ENCODE peak calls at places on chromosomes 11 and 22, in five cellular contexts. N, C, G, U and F are unnamed samples.
A peak's percentile ranks its signal among the peaks of the same experiment; 100 is the strongest.

GRCh38 chr11:44938066-44938691 is 12.5 kb downstream of the TP53I11 start:
- DNase-seq in N (no peak), C (no peak), G (no peak), U (no peak), F (no peak)

GRCh38 chr11:125404136-125404810 is 91.8 kb downstream of the FEZ1 start:
- DNase-seq in N (no peak), C (no peak), G (no peak), U (no peak), F (no peak)

GRCh38 chr11:134633276-134633675 is 221.2 kb upstream of the B3GAT1 start:
- DNase-seq in N (no peak), C (no peak), G (no peak), U (no peak), F (no peak)

GRCh38 chr22:50105529-50106100 is 15.8 kb downstream of the MOV10L1 start:
- DNase-seq in N (no peak), C (peak; percentile 56), G (no peak), U (no peak), F (no peak)

GRCh38 chr11:44673691-44674090 is 53.1 kb upstream of the TSPAN18 start:
- DNase-seq in N (no peak), C (no peak), G (no peak), U (no peak), F (peak; percentile 25)

GRCh38 chr22:50599816-50600454 is 658 bp upstream of the MAPK8IP2 start:
- DNase-seq in N (no peak), C (peak; percentile 71), G (peak; percentile 64), U (peak; percentile 52), F (peak; percentile 60)

GRCh38 chr22:27715078-27715477 is 86.5 kb downstream of the MN1 start:
- DNase-seq in N (peak; percentile 14), C (no peak), G (no peak), U (no peak), F (no peak)

GRCh38 chr11:45146072-45147016 is at the start of gene PRDM11:
- DNase-seq in N (peak; percentile 44), C (peak; percentile 57), G (peak; percentile 92), U (no peak), F (peak; percentile 65)

GRCh38 chr11:64591257-64592233 is 525 bp downstream of the SLC22A12 start:
- DNase-seq in N (no peak), C (no peak), G (no peak), U (no peak), F (no peak)

GRCh38 chr22:29305836-29306174 is 645 bp upstream of the GAS2L1 start:
- DNase-seq in N (no peak), C (no peak), G (no peak), U (no peak), F (no peak)

GRCh38 chr11:87661270-87661669 is 514.0 kb downstream of the RAB38 start:
- DNase-seq in N (no peak), C (no peak), G (no peak), U (no peak), F (no peak)

GRCh38 chr11:61860054-61860903 is 31.1 kb downstream of the FADS3 start:
- DNase-seq in N (no peak), C (no peak), G (no peak), U (no peak), F (no peak)

GRCh38 chr11:119318240-119319135 is 1.6 kb upstream of the MCAM start:
- DNase-seq in N (peak; percentile 87), C (peak; percentile 69), G (peak; percentile 84), U (no peak), F (peak; percentile 95)

GRCh38 chr11:134371436-134372185 is 39.8 kb downstream of the GLB1L2 start:
- DNase-seq in N (no peak), C (no peak), G (no peak), U (no peak), F (no peak)